ENCODE peak calls at places on chromosomes 6 and 20, in ten cellular contexts. F is uterus, N is SK-N-SH, O is aorta, S is left lung, W is Karpas-422, E is lower lobe of right lung, B is sigmoid colon, L is ascending aorta, Y is adrenal gland. U is an unnamed sample. For H3K27me3, the result is how much of the 10 kb centered on the place peaks cover.

GRCh38 chr6:147390909-147391536 is 117.5 kb upstream of the SAMD5 start:
- DNase-seq in F (no peak), N (no peak), O (no peak), S (no peak), W (no peak), E (no peak), B (no peak), L (no peak), Y (no peak), U (no peak)

GRCh38 chr6:152697634-152698033 is at the start of gene MYCT1:
- DNase-seq in F (no peak), N (no peak), O (no peak), S (no peak), W (no peak), E (no peak), B (no peak), L (no peak), Y (no peak), U (no peak)

GRCh38 chr6:74879234-74879633 is 326.6 kb downstream of the COL12A1 start:
- DNase-seq in F (no peak), N (no peak), O (no peak), S (no peak), W (no peak), E (no peak), B (no peak), L (no peak), Y (no peak), U (no peak)

GRCh38 chr20:28616354-28616753 is 2641.1 kb upstream of the DEFB115 start:
- DNase-seq in F (no peak), N (no peak), O (no peak), S (no peak), W (no peak), E (no peak), B (no peak), L (no peak), Y (no peak), U (no peak)

GRCh38 chr6:45947807-45948206 is 67.9 kb downstream of the CLIC5 start:
- DNase-seq in F (no peak), N (no peak), O (no peak), S (no peak), W (no peak), E (no peak), B (no peak), L (no peak), Y (no peak), U (no peak)

GRCh38 chr20:36528875-36529425 is 12.4 kb upstream of the MYL9 start:
- DNase-seq in F (no peak), N (no peak), O (no peak), S (no peak), W (no peak), E (no peak), B (no peak), L (no peak), Y (no peak), U (no peak)

GRCh38 chr6:37971711-37972410 is 152.3 kb downstream of the ZFAND3 start:
- DNase-seq in F (no peak), N (no peak), O (no peak), S (no peak), W (no peak), E (no peak), B (no peak), L (no peak), Y (no peak), U (no peak)

GRCh38 chr20:6626805-6627204 is 140.7 kb upstream of the BMP2 start:
- DNase-seq in F (no peak), N (no peak), O (no peak), S (no peak), W (peak), E (no peak), B (no peak), L (no peak), Y (no peak), U (peak)

GRCh38 chr6:56293756-56294155 is 46.4 kb upstream of the COL21A1 start:
- DNase-seq in F (no peak), N (no peak), O (no peak), S (no peak), W (no peak), E (no peak), B (no peak), L (no peak), Y (no peak), U (no peak)

GRCh38 chr6:109389650-109390274 is 7.5 kb upstream of the CD164 start:
- DNase-seq in F (no peak), N (no peak), O (no peak), S (no peak), W (no peak), E (no peak), B (no peak), L (no peak), Y (no peak), U (no peak)

GRCh38 chr6:43405354-43405753 is 22.0 kb upstream of the ABCC10 start:
- DNase-seq in F (no peak), N (no peak), O (no peak), S (no peak), W (no peak), E (no peak), B (no peak), L (no peak), Y (peak), U (no peak)

GRCh38 chr6:10307476-10307875 is 107.4 kb downstream of the TFAP2A start:
- DNase-seq in F (no peak), N (no peak), O (no peak), S (no peak), W (no peak), E (no peak), B (no peak), L (no peak), Y (no peak), U (peak)

GRCh38 chr20:43942213-43942590 is 27.6 kb downstream of the TOX2 start:
- DNase-seq in F (no peak), N (no peak), O (peak), S (no peak), W (no peak), E (no peak), B (no peak), L (no peak), Y (no peak), U (no peak)

GRCh38 chr20:43941476-43942212 is 27.0 kb downstream of the TOX2 start:
- DNase-seq in F (no peak), N (no peak), O (no peak), S (no peak), W (peak), E (no peak), B (no peak), L (no peak), Y (no peak), U (no peak)

GRCh38 chr20:43939762-43940121 is 25.1 kb downstream of the TOX2 start:
- DNase-seq in F (no peak), N (no peak), O (peak), S (no peak), W (no peak), E (no peak), B (no peak), L (no peak), Y (no peak), U (no peak)

GRCh38 chr20:43938932-43939761 is 24.5 kb downstream of the TOX2 start:
- DNase-seq in F (no peak), N (no peak), O (peak), S (peak), W (peak), E (peak), B (peak), L (peak), Y (peak), U (no peak)

DNA sequence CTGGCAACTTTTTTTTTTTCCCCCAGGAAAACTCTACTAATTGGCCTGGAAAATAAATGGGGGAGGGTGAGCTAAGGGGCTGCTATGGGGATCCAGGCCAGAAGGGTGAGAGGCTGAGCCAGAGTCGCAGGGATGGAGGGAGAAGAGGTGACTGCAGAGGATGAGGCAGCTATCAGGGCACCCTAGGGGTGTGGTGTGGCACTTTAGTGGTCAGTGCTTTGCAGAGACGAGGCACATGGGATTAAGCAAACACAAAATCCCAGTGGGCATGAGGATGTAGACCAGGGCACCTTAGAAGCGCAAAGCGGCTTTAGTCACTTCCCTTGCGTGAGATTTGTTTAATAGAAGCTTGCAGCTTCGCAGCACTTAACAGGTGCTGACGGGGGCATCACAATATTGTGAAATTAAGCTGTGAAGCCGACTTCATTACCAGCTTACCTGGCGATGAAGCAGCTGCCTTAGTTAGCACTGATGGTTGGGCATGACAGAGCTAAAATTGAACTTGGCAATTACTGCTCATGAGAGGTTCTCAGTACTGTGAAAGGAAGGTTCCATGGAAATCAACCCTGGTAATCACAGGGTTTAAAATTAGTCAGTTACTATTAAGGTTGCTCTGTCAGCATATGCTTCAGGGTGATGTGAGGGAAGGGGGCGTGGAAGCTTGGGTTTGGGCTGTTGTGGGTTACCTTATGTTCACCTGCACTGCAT is 26.0 kb downstream of the TOX2 start:
- DNase-seq in F (no peak), N (no peak), O (peak), S (no peak), W (peak), E (no peak), B (no peak), L (no peak), Y (no peak), U (no peak)
- H3K27me3 ChIP-seq in F (under half), N (under half), O (under half), S (under half), W (under half), E (under half), B (under half), L (under half), Y (under half), U (under half)

GRCh38 chr6:27601668-27602254 is 128.9 kb upstream of the ZNF184 start:
- DNase-seq in F (no peak), N (no peak), O (no peak), S (no peak), W (no peak), E (no peak), B (no peak), L (no peak), Y (no peak), U (peak)
- H3K4me3 ChIP-seq in F (no peak), N (peak), O (no peak), S (no peak), W (no peak), E (no peak), B (no peak), L (no peak), Y (no peak), U (peak)

GRCh38 chr20:21102252-21102609 is 3.9 kb downstream of the LINC00237 start:
- DNase-seq in F (no peak), N (peak), O (no peak), S (no peak), W (no peak), E (peak), B (no peak), L (no peak), Y (no peak), U (peak)

GRCh38 chr20:21102691-21103311 is 3.4 kb downstream of the LINC00237 start:
- DNase-seq in F (no peak), N (peak), O (peak), S (peak), W (peak), E (peak), B (peak), L (no peak), Y (peak), U (peak)

GRCh38 chr20:21101453-21102251 is 4.5 kb downstream of the LINC00237 start:
- DNase-seq in F (no peak), N (peak), O (peak), S (no peak), W (no peak), E (no peak), B (no peak), L (no peak), Y (no peak), U (peak)

GRCh38 chr20:21099653-21100589 is 6.2 kb downstream of the LINC00237 start:
- DNase-seq in F (no peak), N (peak), O (peak), S (peak), W (peak), E (peak), B (no peak), L (no peak), Y (peak), U (peak)

DNA sequence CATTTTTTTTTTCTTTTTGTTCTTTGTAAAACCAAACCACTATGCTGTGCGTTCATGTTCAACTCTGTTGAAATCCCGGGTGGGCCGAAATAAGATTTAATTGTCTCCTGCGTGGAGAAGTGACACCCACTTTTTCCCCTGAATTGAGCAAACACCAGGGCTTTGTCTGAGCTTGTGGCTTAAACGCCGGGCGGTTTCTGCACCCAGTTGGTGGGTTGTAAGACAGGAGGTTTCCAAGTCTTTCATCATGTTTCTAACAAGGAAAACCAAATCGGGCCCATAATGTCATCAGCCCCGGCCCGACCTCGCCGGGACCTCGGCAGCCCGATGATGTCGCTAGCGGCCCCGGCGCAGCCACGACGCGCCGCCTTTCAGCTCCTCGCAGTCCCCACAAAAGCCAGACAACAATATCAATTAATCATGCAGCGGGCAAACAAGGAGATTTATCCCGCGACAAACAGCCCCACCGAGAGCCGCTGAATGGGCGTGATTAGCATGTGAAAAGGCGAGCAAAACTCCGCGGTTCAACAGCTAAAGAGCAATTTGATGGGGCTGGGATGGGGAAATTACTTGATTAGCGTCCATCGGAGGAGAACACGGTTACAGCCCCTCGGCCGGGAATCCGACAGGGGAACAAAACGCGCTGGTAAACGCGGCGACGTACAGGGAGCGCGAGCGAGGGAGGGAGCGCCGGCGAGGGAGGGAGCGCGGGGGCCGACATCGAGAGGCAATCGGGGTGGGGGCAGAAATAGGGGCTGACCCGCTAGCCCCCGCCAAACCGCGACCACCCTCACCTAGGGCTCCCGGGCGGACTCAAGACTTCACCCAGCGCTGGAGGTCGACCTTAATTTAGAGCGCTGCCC is 5.3 kb downstream of the LINC00237 start:
- DNase-seq in F (no peak), N (peak), O (peak), S (no peak), W (peak), E (peak), B (no peak), L (no peak), Y (no peak), U (peak)
- H3K27me3 ChIP-seq in F (half or more), N (half or more), O (under half), S (half or more), W (under half), E (half or more), B (half or more), L (under half), Y (half or more), U (half or more)

GRCh38 chr6:52574709-52575489 is 2.0 kb downstream of the TRAM2 start:
- DNase-seq in F (peak), N (no peak), O (peak), S (peak), W (no peak), E (peak), B (peak), L (no peak), Y (no peak), U (no peak)
- H3K4me3 ChIP-seq in F (peak), N (peak), O (peak), S (peak), W (peak), E (peak), B (peak), L (peak), Y (no peak), U (peak)

GRCh38 chr20:63423751-63424150 is 48.7 kb downstream of the KCNQ2 start:
- DNase-seq in F (no peak), N (no peak), O (no peak), S (no peak), W (no peak), E (no peak), B (no peak), L (no peak), Y (no peak), U (no peak)

GRCh38 chr20:63421094-63421692 is 51.3 kb downstream of the KCNQ2 start:
- DNase-seq in F (no peak), N (no peak), O (no peak), S (no peak), W (no peak), E (no peak), B (no peak), L (no peak), Y (no peak), U (no peak)

GRCh38 chr20:63420359-63421093 is 51.9 kb downstream of the KCNQ2 start:
- DNase-seq in F (no peak), N (no peak), O (no peak), S (no peak), W (no peak), E (no peak), B (no peak), L (no peak), Y (no peak), U (no peak)

GRCh38 chr20:63422653-63423052 is 49.8 kb downstream of the KCNQ2 start:
- DNase-seq in F (no peak), N (no peak), O (no peak), S (no peak), W (no peak), E (no peak), B (no peak), L (no peak), Y (no peak), U (no peak)

GRCh38 chr20:63421913-63422312 is 50.5 kb downstream of the KCNQ2 start:
- DNase-seq in F (no peak), N (no peak), O (no peak), S (no peak), W (no peak), E (no peak), B (no peak), L (no peak), Y (no peak), U (no peak)
- H3K27me3 ChIP-seq in F (under half), N (under half), O (under half), S (half or more), W (under half), E (under half), B (under half), L (under half), Y (under half), U (under half)